ENCODE peak calls at places on chromosomes 5 and 9, in five cellular contexts. One of them, this sample, is unnamed.

GRCh38 chr5:142945321-142945720 is 175.1 kb downstream of the ARHGAP26 start:
- DNase-seq in WERI-Rb-1: no peak
- DNase-seq in B cell: no peak
- DNase-seq in HFF-Myc: no peak
- DNase-seq in ovary: no peak
- DNase-seq in this sample: no peak

GRCh38 chr5:68177676-68178075 is 37.9 kb upstream of the PIK3R1 start:
- DNase-seq in WERI-Rb-1: no peak
- DNase-seq in B cell: no peak
- DNase-seq in HFF-Myc: no peak
- DNase-seq in ovary: no peak
- DNase-seq in this sample: no peak

GRCh38 chr5:32259033-32259432 is 53.7 kb downstream of the MTMR12 start:
- DNase-seq in WERI-Rb-1: peak
- DNase-seq in B cell: no peak
- DNase-seq in HFF-Myc: no peak
- DNase-seq in ovary: no peak
- DNase-seq in this sample: no peak

GRCh38 chr5:171155621-171156020 is 153.4 kb upstream of the TLX3 start:
- DNase-seq in WERI-Rb-1: no peak
- DNase-seq in B cell: no peak
- DNase-seq in HFF-Myc: no peak
- DNase-seq in ovary: no peak
- DNase-seq in this sample: no peak

GRCh38 chr5:17415282-17415681 is 82.7 kb upstream of the TAF11L2 start:
- DNase-seq in WERI-Rb-1: peak
- DNase-seq in B cell: no peak
- DNase-seq in HFF-Myc: no peak
- DNase-seq in ovary: no peak
- DNase-seq in this sample: no peak

GRCh38 chr5:138542120-138542955 is 698 bp downstream of the ETF1 start:
- DNase-seq in WERI-Rb-1: no peak
- DNase-seq in B cell: no peak
- DNase-seq in HFF-Myc: no peak
- DNase-seq in ovary: peak
- DNase-seq in this sample: no peak

GRCh38 chr5:96658272-96658671 is 3.9 kb upstream of the CAST start:
- DNase-seq in WERI-Rb-1: no peak
- DNase-seq in B cell: no peak
- DNase-seq in HFF-Myc: no peak
- DNase-seq in ovary: no peak
- DNase-seq in this sample: no peak

GRCh38 chr5:17302590-17302989 is 85.2 kb downstream of the BASP1 start:
- DNase-seq in WERI-Rb-1: no peak
- DNase-seq in B cell: no peak
- DNase-seq in HFF-Myc: no peak
- DNase-seq in ovary: no peak
- DNase-seq in this sample: no peak

GRCh38 chr9:114894206-114894605 is 36.2 kb downstream of the TNFSF8 start:
- DNase-seq in WERI-Rb-1: no peak
- DNase-seq in B cell: no peak
- DNase-seq in HFF-Myc: no peak
- DNase-seq in ovary: no peak
- DNase-seq in this sample: no peak

GRCh38 chr9:136991993-136992818 is at the start of gene PAXX:
- DNase-seq in WERI-Rb-1: peak
- DNase-seq in B cell: peak
- DNase-seq in HFF-Myc: peak
- DNase-seq in ovary: peak
- DNase-seq in this sample: peak

GRCh38 chr5:93850311-93850710 is 108.9 kb upstream of the POU5F2 start:
- DNase-seq in WERI-Rb-1: peak
- DNase-seq in B cell: no peak
- DNase-seq in HFF-Myc: no peak
- DNase-seq in ovary: no peak
- DNase-seq in this sample: no peak

GRCh38 chr5:147481857-147482256 is 28.0 kb downstream of the DPYSL3 start:
- DNase-seq in WERI-Rb-1: no peak
- DNase-seq in B cell: no peak
- DNase-seq in HFF-Myc: no peak
- DNase-seq in ovary: no peak
- DNase-seq in this sample: peak

GRCh38 chr5:3139596-3139995 is 388.1 kb upstream of the IRX2 start:
- DNase-seq in WERI-Rb-1: no peak
- DNase-seq in B cell: no peak
- DNase-seq in HFF-Myc: no peak
- DNase-seq in ovary: no peak
- DNase-seq in this sample: no peak

GRCh38 chr5:37247036-37247435 is 2.1 kb downstream of the CPLANE1 start:
- DNase-seq in WERI-Rb-1: no peak
- DNase-seq in B cell: no peak
- DNase-seq in HFF-Myc: no peak
- DNase-seq in ovary: no peak
- DNase-seq in this sample: no peak

GRCh38 chr5:4373051-4373450 is 767.1 kb upstream of the ADAMTS16 start:
- DNase-seq in WERI-Rb-1: no peak
- DNase-seq in B cell: no peak
- DNase-seq in HFF-Myc: no peak
- DNase-seq in ovary: no peak
- DNase-seq in this sample: no peak

GRCh38 chr9:129962889-129963703 is 79.9 kb downstream of the FNBP1 start:
- DNase-seq in WERI-Rb-1: no peak
- DNase-seq in B cell: peak
- DNase-seq in HFF-Myc: no peak
- DNase-seq in ovary: no peak
- DNase-seq in this sample: peak

GRCh38 chr5:107157811-107158210 is 512.9 kb downstream of the EFNA5 start:
- DNase-seq in WERI-Rb-1: peak
- DNase-seq in B cell: no peak
- DNase-seq in HFF-Myc: no peak
- DNase-seq in ovary: no peak
- DNase-seq in this sample: no peak

GRCh38 chr9:88198346-88198807 is 60.1 kb upstream of the SPATA31C2 start:
- DNase-seq in WERI-Rb-1: no peak
- DNase-seq in B cell: no peak
- DNase-seq in HFF-Myc: no peak
- DNase-seq in ovary: no peak
- DNase-seq in this sample: no peak

GRCh38 chr5:168076561-168076991 is 214.9 kb upstream of the WWC1 start:
- DNase-seq in WERI-Rb-1: peak
- DNase-seq in B cell: no peak
- DNase-seq in HFF-Myc: no peak
- DNase-seq in ovary: no peak
- DNase-seq in this sample: no peak

GRCh38 chr9:18109670-18110069 is 364.3 kb upstream of the ADAMTSL1 start:
- DNase-seq in WERI-Rb-1: no peak
- DNase-seq in B cell: no peak
- DNase-seq in HFF-Myc: no peak
- DNase-seq in ovary: no peak
- DNase-seq in this sample: no peak
- TF ChIP-seq CTCF in WERI-Rb-1: no peak
- TF ChIP-seq CTCF in B cell: no peak
- TF ChIP-seq CTCF in HFF-Myc: no peak
- TF ChIP-seq CTCF in ovary: no peak
- TF ChIP-seq CTCF in this sample: no peak

DNA sequence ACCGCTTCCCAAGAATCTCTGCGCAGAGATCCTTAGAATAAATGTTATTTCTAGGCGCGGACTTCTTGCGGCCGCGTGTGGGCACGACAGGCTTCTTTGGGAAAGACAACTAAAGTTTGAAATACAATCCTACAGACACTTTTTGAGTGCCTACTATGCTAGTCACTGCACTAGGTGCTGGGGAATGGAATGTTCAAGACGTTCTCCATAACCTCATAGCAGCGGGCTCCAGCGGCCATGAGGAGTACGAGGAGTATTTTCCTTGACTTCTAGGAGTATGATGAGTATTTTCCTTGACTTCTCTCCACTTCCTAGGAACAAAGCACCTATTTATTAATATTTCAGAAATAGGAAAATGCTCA is 636 bp upstream of the PWWP2A start:
- DNase-seq in WERI-Rb-1: no peak
- DNase-seq in B cell: no peak
- DNase-seq in HFF-Myc: no peak
- DNase-seq in ovary: no peak
- DNase-seq in this sample: no peak
- TF ChIP-seq CTCF in WERI-Rb-1: no peak
- TF ChIP-seq CTCF in B cell: no peak
- TF ChIP-seq CTCF in HFF-Myc: no peak
- TF ChIP-seq CTCF in ovary: peak
- TF ChIP-seq CTCF in this sample: no peak

GRCh38 chr5:74309050-74309449 is 331.5 kb downstream of the ENC1 start:
- DNase-seq in WERI-Rb-1: no peak
- DNase-seq in B cell: no peak
- DNase-seq in HFF-Myc: no peak
- DNase-seq in ovary: no peak
- DNase-seq in this sample: no peak
- TF ChIP-seq CTCF in WERI-Rb-1: no peak
- TF ChIP-seq CTCF in B cell: no peak
- TF ChIP-seq CTCF in HFF-Myc: no peak
- TF ChIP-seq CTCF in ovary: no peak
- TF ChIP-seq CTCF in this sample: no peak

GRCh38 chr9:99819484-99820329 is 2.0 kb upstream of the NR4A3 start:
- DNase-seq in WERI-Rb-1: peak
- DNase-seq in B cell: peak
- DNase-seq in HFF-Myc: peak
- DNase-seq in ovary: peak
- DNase-seq in this sample: peak
- TF ChIP-seq CTCF in WERI-Rb-1: peak
- TF ChIP-seq CTCF in B cell: no peak
- TF ChIP-seq CTCF in HFF-Myc: no peak
- TF ChIP-seq CTCF in ovary: no peak
- TF ChIP-seq CTCF in this sample: no peak

DNA sequence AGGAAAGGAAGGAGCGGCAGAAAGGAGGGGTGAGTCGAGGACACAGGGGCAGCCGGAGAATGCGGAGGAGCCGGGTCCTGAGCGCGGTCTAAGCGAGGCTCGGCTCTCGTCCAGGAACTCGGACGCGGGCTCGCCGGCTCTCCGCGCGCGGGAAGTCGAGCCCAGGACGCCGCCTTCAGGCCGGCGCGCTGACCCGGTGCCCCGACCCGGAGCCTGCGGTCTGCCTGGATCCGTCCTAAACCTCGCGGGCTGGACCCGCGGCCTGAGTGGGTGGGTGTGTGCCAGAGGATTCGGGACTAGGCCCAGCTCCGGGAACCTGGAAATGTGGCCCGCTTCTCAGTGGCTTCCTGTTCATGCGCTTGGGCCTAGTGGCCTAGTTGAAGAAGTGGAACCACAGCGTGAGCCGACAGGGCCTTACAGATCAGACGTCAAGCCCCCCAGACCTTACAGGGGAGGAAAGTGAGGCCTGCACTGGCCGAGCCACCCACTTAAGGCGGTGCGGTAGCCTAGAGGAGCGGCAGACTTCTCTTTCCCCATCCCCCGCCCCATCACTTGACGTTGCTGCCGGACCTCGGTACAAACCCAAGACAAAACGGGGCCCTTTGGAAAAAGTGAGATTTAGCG is 1.2 kb downstream of the CDKN2B-AS1 start:
- DNase-seq in WERI-Rb-1: peak
- DNase-seq in B cell: peak
- DNase-seq in HFF-Myc: no peak
- DNase-seq in ovary: peak
- DNase-seq in this sample: peak
- TF ChIP-seq CTCF in WERI-Rb-1: peak
- TF ChIP-seq CTCF in B cell: peak
- TF ChIP-seq CTCF in HFF-Myc: peak
- TF ChIP-seq CTCF in ovary: no peak
- TF ChIP-seq CTCF in this sample: peak

GRCh38 chr5:141889282-141889871 is 11.2 kb upstream of the PCDH1 start:
- DNase-seq in WERI-Rb-1: no peak
- DNase-seq in B cell: no peak
- DNase-seq in HFF-Myc: no peak
- DNase-seq in ovary: no peak
- DNase-seq in this sample: peak
- TF ChIP-seq CTCF in WERI-Rb-1: peak
- TF ChIP-seq CTCF in B cell: no peak
- TF ChIP-seq CTCF in HFF-Myc: peak
- TF ChIP-seq CTCF in ovary: no peak
- TF ChIP-seq CTCF in this sample: peak

GRCh38 chr9:127346584-127346983 is 50.4 kb upstream of the SLC2A8 start:
- DNase-seq in WERI-Rb-1: no peak
- DNase-seq in B cell: peak
- DNase-seq in HFF-Myc: no peak
- DNase-seq in ovary: no peak
- DNase-seq in this sample: no peak
- TF ChIP-seq CTCF in WERI-Rb-1: peak
- TF ChIP-seq CTCF in B cell: no peak
- TF ChIP-seq CTCF in HFF-Myc: peak
- TF ChIP-seq CTCF in ovary: no peak
- TF ChIP-seq CTCF in this sample: no peak

DNA sequence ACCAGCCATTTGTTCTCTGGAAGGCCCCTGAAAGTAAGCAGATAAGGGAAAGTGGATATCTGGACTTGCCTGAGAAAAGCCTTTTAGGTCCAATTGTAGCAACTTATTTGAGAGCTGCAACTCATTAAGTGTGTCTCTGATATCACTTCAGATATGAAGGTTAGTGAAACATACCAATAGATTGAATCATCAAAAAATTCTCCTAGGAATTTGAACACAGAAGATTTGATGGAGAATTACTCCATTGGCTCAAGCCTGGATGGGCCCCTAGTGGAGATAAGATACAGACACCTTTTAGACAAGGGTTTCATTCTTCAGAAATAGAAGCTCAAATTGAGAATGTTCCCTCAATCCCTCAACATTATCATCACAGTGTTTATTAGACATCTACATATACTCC is 356.7 kb downstream of the NDUFS4 start:
- DNase-seq in WERI-Rb-1: no peak
- DNase-seq in B cell: no peak
- DNase-seq in HFF-Myc: no peak
- DNase-seq in ovary: no peak
- DNase-seq in this sample: no peak
- TF ChIP-seq CTCF in WERI-Rb-1: peak
- TF ChIP-seq CTCF in B cell: no peak
- TF ChIP-seq CTCF in HFF-Myc: peak
- TF ChIP-seq CTCF in ovary: no peak
- TF ChIP-seq CTCF in this sample: no peak

DNA sequence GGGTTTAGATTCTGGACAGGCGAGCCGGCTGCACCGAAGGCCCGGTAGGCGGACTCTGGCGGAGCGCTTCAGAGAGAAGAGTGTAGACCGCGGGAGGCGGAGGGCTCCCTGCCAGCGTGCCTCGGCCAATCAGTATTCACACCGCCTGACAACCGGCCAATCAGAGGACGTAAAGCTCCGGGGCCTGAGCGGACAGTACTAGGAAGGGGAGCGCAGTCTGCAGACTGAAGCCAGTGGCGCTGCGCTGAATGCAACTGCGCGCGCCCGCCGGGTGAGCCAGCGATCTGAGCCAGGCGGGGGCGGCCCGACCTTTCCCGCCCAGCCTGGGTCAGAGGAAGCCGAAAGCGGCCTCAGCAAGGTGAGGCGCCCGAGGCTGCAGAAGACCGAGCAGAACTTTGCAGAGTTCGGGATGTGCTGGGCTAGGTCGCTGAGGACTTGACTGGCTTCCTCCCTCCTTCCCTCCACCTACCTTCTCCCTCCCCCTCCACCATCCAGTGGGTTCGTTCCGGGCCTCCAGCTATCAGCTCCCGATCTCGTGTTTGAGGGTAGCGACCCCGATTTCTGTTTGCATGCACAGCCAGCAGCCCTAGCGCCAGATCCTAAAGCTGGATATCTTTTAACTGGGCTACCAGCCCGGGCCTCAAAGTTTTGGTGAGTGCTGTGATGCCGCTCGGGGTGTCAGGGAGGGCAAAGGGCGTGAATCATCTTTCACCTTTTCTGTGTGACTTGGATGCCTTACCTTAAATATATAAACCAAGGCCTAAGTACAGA is at the start of gene DMRT2:
- DNase-seq in WERI-Rb-1: peak
- DNase-seq in B cell: no peak
- DNase-seq in HFF-Myc: peak
- DNase-seq in ovary: peak
- DNase-seq in this sample: peak
- TF ChIP-seq CTCF in WERI-Rb-1: no peak
- TF ChIP-seq CTCF in B cell: no peak
- TF ChIP-seq CTCF in HFF-Myc: no peak
- TF ChIP-seq CTCF in ovary: no peak
- TF ChIP-seq CTCF in this sample: no peak

This sample was measured in GM13976.